ENCODE peak calls at places on chromosomes 11 and 22, in ten cellular contexts. P is K562, I is testis, D is psoas muscle, Q is Caco-2, X is neural crest cell, F is Peyer's patch, C is endothelial cell, R is fibroblast of mammary gland, B is cardiac muscle cell. V is an unnamed sample.

GRCh38 chr11:35765211-35765610 is 102.6 kb downstream of the TRIM44 start:
- DNase-seq in P (no peak), I (no peak), D (no peak), Q (no peak), X (no peak), F (no peak), C (no peak), R (peak; percentile 33), B (no peak), V (no peak)

GRCh38 chr11:33867996-33868645 is 23.8 kb downstream of the LMO2 start:
- DNase-seq in P (no peak), I (no peak), D (no peak), Q (no peak), X (no peak), F (no peak), C (no peak), R (no peak), B (no peak), V (no peak)

GRCh38 chr11:15006139-15006759 is 34.1 kb upstream of the CALCA start:
- DNase-seq in P (peak; percentile 39), I (no peak), D (no peak), Q (peak; percentile 30), X (no peak), F (no peak), C (no peak), R (peak; percentile 65), B (peak; percentile 13), V (no peak)

GRCh38 chr22:37043828-37044538 is 7.6 kb upstream of the KCTD17 start:
- DNase-seq in P (peak; percentile 81), I (peak; percentile 78), D (peak; percentile 77), Q (peak; percentile 88), X (peak; percentile 39), F (peak; percentile 91), C (peak; percentile 59), R (peak; percentile 30), B (peak; percentile 71), V (peak; percentile 64)

GRCh38 chr11:87851827-87852226 is 323.4 kb downstream of the RAB38 start:
- DNase-seq in P (no peak), I (no peak), D (no peak), Q (no peak), X (no peak), F (no peak), C (no peak), R (no peak), B (no peak), V (no peak)

GRCh38 chr22:37126383-37126782 is 16.9 kb upstream of the TMPRSS6 start:
- DNase-seq in P (peak; percentile 40), I (peak; percentile 50), D (no peak), Q (peak; percentile 47), X (no peak), F (no peak), C (no peak), R (peak; percentile 5), B (peak; percentile 21), V (no peak)

GRCh38 chr11:121540627-121541026 is 87.9 kb upstream of the SORL1-AS1 start:
- DNase-seq in P (no peak), I (no peak), D (no peak), Q (no peak), X (no peak), F (no peak), C (no peak), R (peak; percentile 19), B (no peak), V (no peak)

GRCh38 chr11:67252831-67253239 is 13.4 kb upstream of the GRK2 start:
- DNase-seq in P (no peak), I (no peak), D (peak; percentile 64), Q (peak; percentile 54), X (no peak), F (peak; percentile 58), C (no peak), R (peak; percentile 53), B (peak; percentile 46), V (no peak)

GRCh38 chr11:19715373-19715772 is 2.7 kb downstream of the NAV2 start:
- DNase-seq in P (no peak), I (no peak), D (no peak), Q (no peak), X (no peak), F (no peak), C (no peak), R (peak; percentile 96), B (no peak), V (no peak)

GRCh38 chr11:86955111-86955673 is at the start of gene FZD4:
- DNase-seq in P (peak; percentile 97), I (peak; percentile 93), D (peak; percentile 96), Q (peak; percentile 99), X (peak; percentile 79), F (peak; percentile 93), C (peak; percentile 94), R (peak; percentile 75), B (peak; percentile 96), V (peak; percentile 94)

GRCh38 chr22:48864748-48865147 is 962.9 kb downstream of the BRD1 start:
- DNase-seq in P (no peak), I (no peak), D (no peak), Q (no peak), X (no peak), F (peak; percentile 24), C (no peak), R (no peak), B (no peak), V (no peak)

GRCh38 chr22:44782286-44782830 is 30.0 kb downstream of the ARHGAP8 start:
- DNase-seq in P (no peak), I (peak; percentile 22), D (no peak), Q (no peak), X (no peak), F (no peak), C (no peak), R (peak; percentile 60), B (no peak), V (no peak)

GRCh38 chr11:107704432-107704831 is 7.4 kb downstream of the SLN start:
- DNase-seq in P (no peak), I (no peak), D (no peak), Q (no peak), X (no peak), F (no peak), C (no peak), R (peak; percentile 78), B (no peak), V (no peak)

GRCh38 chr11:86869966-86870570 is 69.7 kb downstream of the PRSS23 start:
- DNase-seq in P (peak; percentile 77), I (peak; percentile 79), D (peak; percentile 57), Q (peak; percentile 76), X (peak; percentile 70), F (peak; percentile 76), C (peak; percentile 70), R (peak; percentile 70), B (peak; percentile 59), V (peak; percentile 70)

GRCh38 chr11:35796542-35796941 is 134.0 kb downstream of the TRIM44 start:
- DNase-seq in P (no peak), I (no peak), D (no peak), Q (no peak), X (no peak), F (no peak), C (peak; percentile 18), R (no peak), B (no peak), V (no peak)

GRCh38 chr11:128840783-128841182 is 26.3 kb downstream of the KCNJ1 start:
- DNase-seq in P (no peak), I (no peak), D (no peak), Q (no peak), X (no peak), F (no peak), C (no peak), R (no peak), B (no peak), V (no peak)

GRCh38 chr22:49880281-49880680 is 26.6 kb downstream of the ZBED4 start:
- DNase-seq in P (no peak), I (no peak), D (no peak), Q (no peak), X (no peak), F (peak; percentile 68), C (no peak), R (no peak), B (no peak), V (no peak)

GRCh38 chr11:114091791-114092397 is 32.4 kb downstream of the ZBTB16 start:
- DNase-seq in P (no peak), I (no peak), D (peak; percentile 48), Q (peak; percentile 39), X (peak; percentile 76), F (no peak), C (no peak), R (no peak), B (no peak), V (peak; percentile 63)

GRCh38 chr11:57491371-57492061 is 24.0 kb downstream of the SLC43A1 start:
- DNase-seq in P (peak; percentile 76), I (peak; percentile 27), D (peak; percentile 76), Q (peak; percentile 64), X (peak; percentile 49), F (peak; percentile 62), C (peak; percentile 70), R (peak; percentile 36), B (peak; percentile 42), V (peak; percentile 54)
- TF ChIP-seq CTCF in P (peak; percentile 93), I (no peak), D (peak; percentile 56), Q (peak; percentile 69), X (peak; percentile 66), F (peak; percentile 48), C (peak; percentile 80), R (peak; percentile 66), B (peak; percentile 75), V (peak; percentile 56)

GRCh38 chr22:23750744-23751440 is at the start of gene ZNF70:
- DNase-seq in P (peak; percentile 86), I (peak; percentile 95), D (peak; percentile 92), Q (peak; percentile 93), X (peak; percentile 74), F (peak; percentile 96), C (peak; percentile 82), R (peak; percentile 69), B (peak; percentile 94), V (peak; percentile 89)
- TF ChIP-seq CTCF in P (peak; percentile 43), I (no peak), D (no peak), Q (no peak), X (peak; percentile 37), F (peak; percentile 35), C (no peak), R (no peak), B (peak; percentile 25), V (no peak)

DNA sequence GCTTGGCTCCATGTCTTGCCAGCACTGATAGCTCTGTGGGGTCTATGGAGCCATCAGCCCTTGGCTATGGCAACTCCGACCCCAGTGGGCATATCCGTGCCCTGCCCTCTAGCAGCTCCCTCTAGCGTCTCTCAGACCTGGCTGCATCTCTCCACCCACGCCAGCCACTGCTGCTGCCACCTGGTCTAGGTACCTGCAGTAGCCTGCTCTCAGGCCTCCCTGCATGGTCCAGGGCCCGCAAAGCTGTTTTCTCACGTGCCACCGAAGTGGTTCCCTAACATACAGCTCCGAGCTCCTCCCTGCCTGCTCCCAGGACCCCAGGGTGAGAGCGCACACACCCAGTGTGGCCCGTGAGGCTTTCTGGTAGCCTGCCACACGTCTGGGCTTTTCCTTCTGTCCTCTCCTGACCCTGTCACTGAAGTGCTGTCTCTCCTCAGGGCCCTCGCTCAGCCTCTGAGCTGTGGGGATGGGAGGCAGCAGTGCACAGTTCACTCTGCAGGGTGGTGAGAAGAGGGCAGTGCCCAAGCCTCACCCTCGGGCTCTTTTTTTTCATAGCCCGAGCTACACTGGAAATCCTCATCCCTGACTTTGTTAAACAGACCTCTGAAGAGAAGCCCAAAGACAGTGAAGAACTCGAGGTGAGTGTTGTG is 14.2 kb downstream of the DGCR8 start:
- DNase-seq in P (no peak), I (no peak), D (no peak), Q (no peak), X (no peak), F (peak; percentile 35), C (no peak), R (no peak), B (no peak), V (no peak)
- TF ChIP-seq CTCF in P (no peak), I (no peak), D (no peak), Q (no peak), X (no peak), F (no peak), C (no peak), R (no peak), B (no peak), V (no peak)

GRCh38 chr11:3051435-3052108 is 5.7 kb downstream of the CARS1 start:
- DNase-seq in P (peak; percentile 47), I (no peak), D (no peak), Q (no peak), X (no peak), F (no peak), C (no peak), R (no peak), B (no peak), V (no peak)
- TF ChIP-seq CTCF in P (peak; percentile 38), I (no peak), D (no peak), Q (no peak), X (peak; percentile 22), F (no peak), C (no peak), R (peak; percentile 4), B (peak; percentile 12), V (no peak)